ENCODE peak calls at places on chromosome 18, in four cellular contexts. I, W, X and U are unnamed samples.

GRCh38 chr18:26386421-26386820 is 160.2 kb downstream of the TAF4B start:
- DNase-seq in I (no peak), W (no peak), X (no peak), U (no peak)

GRCh38 chr18:47594621-47595086 is 335.8 kb downstream of the SMAD2 start:
- DNase-seq in I (no peak), X (no peak), W (no peak), U (no peak)

GRCh38 chr18:48931680-48932461 is 18.9 kb downstream of the SMAD7 start:
- DNase-seq in W (no peak), I (no peak), X (no peak), U (peak; percentile 69)

GRCh38 chr18:27049945-27050344 is 135.2 kb downstream of the CHST9 start:
- DNase-seq in X (no peak), I (no peak), W (no peak), U (no peak)

GRCh38 chr18:35511428-35511827 is 13.7 kb upstream of the INO80C start:
- DNase-seq in X (no peak), W (no peak), I (no peak), U (no peak)

GRCh38 chr18:24914148-24914525 is 437.8 kb downstream of the ZNF521 start:
- DNase-seq in I (no peak), X (no peak), W (no peak), U (no peak)

GRCh38 chr18:9951022-9951859 is 37.4 kb downstream of the VAPA start:
- DNase-seq in W (peak; percentile 11), I (peak; percentile 41), X (no peak), U (peak; percentile 64)

GRCh38 chr18:74494514-74494913 is 1.6 kb upstream of the CNDP2 start:
- DNase-seq in X (no peak), W (no peak), I (no peak), U (no peak)

GRCh38 chr18:8834837-8835236 is 129.5 kb downstream of the MTCL1 start:
- DNase-seq in X (no peak), I (no peak), W (no peak), U (no peak)

GRCh38 chr18:79962835-79963657 is 1.4 kb upstream of the HSBP1L1 start:
- DNase-seq in X (no peak), W (no peak), I (no peak), U (no peak)

GRCh38 chr18:60895181-60895580 is 438.0 kb upstream of the CDH20 start:
- DNase-seq in X (no peak), I (no peak), W (no peak), U (peak; percentile 13)

GRCh38 chr18:34609991-34610658 is 100.0 kb upstream of the DTNA start:
- DNase-seq in X (no peak), I (no peak), W (no peak), U (no peak)

GRCh38 chr18:50128506-50129271 is 66.3 kb downstream of the MYO5B start:
- DNase-seq in I (peak; percentile 39), X (no peak), W (no peak), U (no peak)

GRCh38 chr18:47719096-47719780 is 211.2 kb downstream of the SMAD2 start:
- DNase-seq in I (no peak), X (no peak), W (no peak), U (no peak)

GRCh38 chr18:36831139-36831538 is 2.2 kb downstream of the KIAA1328 start:
- DNase-seq in X (no peak), W (no peak), I (no peak), U (no peak)

GRCh38 chr18:52337286-52337685 is 2.7 kb upstream of the DCC start:
- DNase-seq in X (no peak), I (no peak), W (no peak), U (no peak)

GRCh38 chr18:72849671-72850070 is 18.1 kb downstream of the NETO1 start:
- DNase-seq in I (no peak), W (no peak), X (no peak), U (no peak)

GRCh38 chr18:58727776-58728500 is 56.7 kb downstream of the MALT1 start:
- DNase-seq in W (no peak), X (no peak), I (no peak), U (peak; percentile 1)

GRCh38 chr18:61851940-61852451 is 40.8 kb downstream of the RNF152 start:
- DNase-seq in I (no peak), X (no peak), W (no peak), U (no peak)

GRCh38 chr18:56096861-56097260 is 508.9 kb upstream of the TCF4 start:
- DNase-seq in X (no peak), W (no peak), I (no peak), U (no peak)

GRCh38 chr18:68438983-68439382 is 275.9 kb downstream of the TMX3 start:
- DNase-seq in X (no peak), I (peak; percentile 5), W (no peak), U (no peak)

GRCh38 chr18:7255054-7255453 is 24.2 kb downstream of the LRRC30 start:
- DNase-seq in W (no peak), I (no peak), X (no peak), U (no peak)

GRCh38 chr18:48263421-48263820 is 145.8 kb downstream of the ZBTB7C start:
- DNase-seq in W (no peak), X (no peak), I (no peak), U (no peak)

GRCh38 chr18:63788447-63789096 is 13.4 kb downstream of the SERPINB7 start:
- DNase-seq in X (no peak), W (no peak), I (peak; percentile 6), U (peak; percentile 14)

GRCh38 chr18:49277395-49278036 is 182.9 kb downstream of the DYM start:
- DNase-seq in W (no peak), X (no peak), I (no peak), U (no peak)

GRCh38 chr18:49273201-49273880 is 187.1 kb downstream of the DYM start:
- DNase-seq in X (no peak), W (no peak), I (no peak), U (no peak)

GRCh38 chr18:55334875-55335274 is 253.1 kb downstream of the TCF4 start:
- DNase-seq in I (peak; percentile 42), W (no peak), X (no peak), U (no peak)

GRCh38 chr18:58947136-58947732 is 82.6 kb downstream of the ZNF532 start:
- DNase-seq in X (no peak), I (no peak), W (no peak), U (no peak)

GRCh38 chr18:75249192-75249551 is 38.6 kb downstream of the TSHZ1 start:
- DNase-seq in I (no peak), W (no peak), X (no peak), U (no peak)

GRCh38 chr18:55265916-55266488 is 306.7 kb upstream of the CCDC68 start:
- DNase-seq in X (no peak), I (no peak), W (no peak), U (no peak)

GRCh38 chr18:32919799-32920198 is 147.0 kb upstream of the KLHL14 start:
- DNase-seq in W (no peak), X (peak; percentile 22), I (peak; percentile 7), U (no peak)

GRCh38 chr18:48997985-48998831 is 47.4 kb upstream of the SMAD7 start:
- DNase-seq in X (no peak), W (no peak), I (peak; percentile 73), U (peak; percentile 94)

GRCh38 chr18:59514193-59514592 is 155.1 kb upstream of the LMAN1 start:
- DNase-seq in X (no peak), I (peak; percentile 33), W (no peak), U (peak; percentile 27)

GRCh38 chr18:24922491-24922890 is 429.5 kb downstream of the ZNF521 start:
- DNase-seq in X (no peak), I (no peak), W (no peak), U (no peak)